ENCODE peak calls at places on chromosomes 3 and 15, in six cellular contexts. V is endothelial cell, P is ascending aorta, D is AG04449, U is glutamatergic neuron, E is mammary epithelial cell. J is an unnamed sample.

GRCh38 chr3:117059054-117059989 is 349.7 kb downstream of the TUSC7 start:
- DNase-seq in V (no peak), P (no peak), D (no peak), U (no peak), E (no peak), J (peak)

GRCh38 chr3:20346369-20346768 is 160.4 kb upstream of the SGO1 start:
- DNase-seq in V (no peak), P (no peak), D (no peak), U (no peak), E (no peak), J (no peak)

GRCh38 chr15:92142242-92143232 is 251.1 kb upstream of the ST8SIA2 start:
- DNase-seq in V (no peak), P (no peak), D (no peak), U (no peak), E (no peak), J (no peak)

GRCh38 chr3:183984337-183984736 is 33.3 kb downstream of the ABCC5 start:
- DNase-seq in V (no peak), P (no peak), D (no peak), U (no peak), E (no peak), J (no peak)

GRCh38 chr15:82805994-82806406 is at the start of gene FSD2:
- DNase-seq in V (no peak), P (no peak), D (no peak), U (no peak), E (no peak), J (peak)

GRCh38 chr15:64213646-64214045 is 50.8 kb upstream of the PPIB start:
- DNase-seq in V (no peak), P (no peak), D (no peak), U (no peak), E (peak), J (no peak)

GRCh38 chr3:43405888-43406636 is 119.7 kb downstream of the SNRK start:
- DNase-seq in V (no peak), P (no peak), D (peak), U (no peak), E (no peak), J (no peak)

GRCh38 chr15:77482570-77482969 is 61.9 kb downstream of the HMG20A start:
- DNase-seq in V (no peak), P (no peak), D (peak), U (no peak), E (no peak), J (no peak)

GRCh38 chr15:29770796-29771195 is 51.5 kb downstream of the TJP1 start:
- DNase-seq in V (no peak), P (no peak), D (no peak), U (no peak), E (peak), J (no peak)

GRCh38 chr3:180871901-180872300 is 40.6 kb upstream of the FXR1 start:
- DNase-seq in V (no peak), P (no peak), D (no peak), U (no peak), E (no peak), J (no peak)

GRCh38 chr15:96693990-96694517 is 363.6 kb downstream of the NR2F2 start:
- DNase-seq in V (no peak), P (no peak), D (no peak), U (no peak), E (peak), J (no peak)

GRCh38 chr3:51522273-51522981 is 16.1 kb upstream of the RAD54L2 start:
- DNase-seq in V (no peak), P (no peak), D (no peak), U (no peak), E (no peak), J (no peak)

GRCh38 chr15:35325374-35325941 is 220.5 kb downstream of the DPH6 start:
- DNase-seq in V (no peak), P (no peak), D (no peak), U (no peak), E (no peak), J (no peak)

GRCh38 chr3:136624894-136625815 is 127.0 kb downstream of the STAG1 start:
- DNase-seq in V (no peak), P (no peak), D (no peak), U (no peak), E (peak), J (no peak)

GRCh38 chr3:187291512-187292132 is at the start of gene MASP1:
- DNase-seq in V (no peak), P (no peak), D (no peak), U (peak), E (no peak), J (peak)

GRCh38 chr15:98803228-98804056 is 155.1 kb downstream of the IGF1R start:
- DNase-seq in V (no peak), P (no peak), D (no peak), U (no peak), E (peak), J (no peak)

GRCh38 chr15:77162872-77163633 is 92.1 kb upstream of the TSPAN3 start:
- DNase-seq in V (no peak), P (no peak), D (no peak), U (no peak), E (no peak), J (no peak)

GRCh38 chr3:11749486-11749885 is 97.2 kb downstream of the TAMM41 start:
- DNase-seq in V (no peak), P (no peak), D (no peak), U (no peak), E (no peak), J (no peak)

GRCh38 chr3:152259480-152259879 is 9.2 kb upstream of the MBNL1 start:
- DNase-seq in V (no peak), P (no peak), D (no peak), U (no peak), E (no peak), J (no peak)

GRCh38 chr3:183291511-183292031 is 38.5 kb downstream of the B3GNT5 start:
- DNase-seq in V (no peak), P (no peak), D (no peak), U (no peak), E (peak), J (no peak)

GRCh38 chr3:114554716-114555115 is 260.9 kb downstream of the TIGIT start:
- DNase-seq in V (no peak), P (no peak), D (peak), U (no peak), E (no peak), J (no peak)

GRCh38 chr15:78079296-78080087 is 2.0 kb upstream of the TBC1D2B start:
- DNase-seq in V (no peak), P (no peak), D (no peak), U (no peak), E (no peak), J (no peak)

GRCh38 chr15:85826756-85827515 is 32.2 kb upstream of the KLHL25 start:
- DNase-seq in V (no peak), P (no peak), D (no peak), U (no peak), E (peak), J (no peak)

GRCh38 chr3:156614642-156615511 is 59.5 kb upstream of the TIPARP start:
- DNase-seq in V (no peak), P (no peak), D (no peak), U (no peak), E (peak), J (no peak)

GRCh38 chr3:159929181-159929893 is 59.3 kb upstream of the IL12A start:
- DNase-seq in V (peak), P (no peak), D (peak), U (no peak), E (peak), J (no peak)

GRCh38 chr15:70722266-70723123 is 40.9 kb downstream of the UACA start:
- DNase-seq in V (no peak), P (no peak), D (no peak), U (no peak), E (no peak), J (no peak)

GRCh38 chr3:83011471-83011870 is 1250.0 kb upstream of the GBE1 start:
- DNase-seq in V (no peak), P (no peak), D (no peak), U (no peak), E (peak), J (no peak)

GRCh38 chr15:45320581-45320980 is 57.8 kb downstream of the GATM start:
- DNase-seq in V (no peak), P (no peak), D (no peak), U (no peak), E (peak), J (no peak)

GRCh38 chr3:50539887-50540286 is 27.7 kb downstream of the C3orf18 start:
- DNase-seq in V (no peak), P (no peak), D (no peak), U (no peak), E (peak), J (no peak)

GRCh38 chr3:128559486-128560225 is 66.7 kb upstream of the GATA2 start:
- DNase-seq in V (no peak), P (no peak), D (no peak), U (no peak), E (no peak), J (no peak)

GRCh38 chr15:62584301-62585235 is 419.5 kb upstream of the C2CD4B start:
- DNase-seq in V (no peak), P (no peak), D (no peak), U (no peak), E (no peak), J (no peak)

GRCh38 chr15:39248204-39248603 is 332.7 kb upstream of the THBS1 start:
- DNase-seq in V (no peak), P (no peak), D (no peak), U (no peak), E (peak), J (no peak)

GRCh38 chr15:46126581-46126980 is 491.8 kb downstream of the SQOR start:
- DNase-seq in V (no peak), P (no peak), D (no peak), U (no peak), E (peak), J (no peak)

GRCh38 chr3:127044996-127045395 is 62.1 kb downstream of the PLXNA1 start:
- DNase-seq in V (no peak), P (no peak), D (no peak), U (no peak), E (no peak), J (no peak)

GRCh38 chr3:111801697-111802655 is 57.1 kb upstream of the PHLDB2 start:
- DNase-seq in V (no peak), P (no peak), D (peak), U (no peak), E (peak), J (no peak)

GRCh38 chr3:45832691-45833090 is 9.2 kb downstream of the LZTFL1 start:
- DNase-seq in V (no peak), P (no peak), D (no peak), U (no peak), E (peak), J (no peak)
- TF ChIP-seq CTCF in V (no peak), P (no peak), D (peak), U (no peak), E (peak), J (peak)

GRCh38 chr3:100650651-100651611 is 41.5 kb downstream of the ADGRG7 start:
- DNase-seq in V (no peak), P (no peak), D (no peak), U (no peak), E (peak), J (no peak)
- TF ChIP-seq CTCF in V (no peak), P (no peak), D (no peak), U (no peak), E (peak), J (no peak)

GRCh38 chr3:15861163-15861562 is 63.4 kb upstream of the ANKRD28 start:
- DNase-seq in V (no peak), P (no peak), D (no peak), U (no peak), E (no peak), J (no peak)

GRCh38 chr3:15860014-15860934 is 62.5 kb upstream of the ANKRD28 start:
- DNase-seq in V (peak), P (peak), D (no peak), U (peak), E (peak), J (peak)

GRCh38 chr3:15859507-15860013 is 61.8 kb upstream of the ANKRD28 start:
- DNase-seq in V (peak), P (peak), D (peak), U (peak), E (peak), J (peak)

GRCh38 chr3:15858547-15859506 is 61.0 kb upstream of the ANKRD28 start:
- DNase-seq in V (peak), P (no peak), D (no peak), U (peak), E (peak), J (peak)
- TF ChIP-seq CTCF in V (no peak), P (no peak), D (no peak), U (no peak), E (peak), J (no peak)

GRCh38 chr15:100483370-100483769 is 45.4 kb downstream of the CERS3 start:
- DNase-seq in V (no peak), P (no peak), D (no peak), U (no peak), E (no peak), J (no peak)
- TF ChIP-seq CTCF in V (no peak), P (no peak), D (no peak), U (no peak), E (no peak), J (no peak)

GRCh38 chr3:191051037-191051436 is 148.0 kb upstream of the OSTN start:
- DNase-seq in V (no peak), P (no peak), D (no peak), U (no peak), E (peak), J (no peak)
- TF ChIP-seq CTCF in V (peak), P (no peak), D (peak), U (peak), E (peak), J (peak)

GRCh38 chr3:10473581-10474438 is 31.6 kb downstream of the ATP2B2 start:
- DNase-seq in V (no peak), P (no peak), D (no peak), U (no peak), E (no peak), J (no peak)

GRCh38 chr3:10472877-10473440 is 32.4 kb downstream of the ATP2B2 start:
- DNase-seq in V (no peak), P (no peak), D (no peak), U (no peak), E (no peak), J (no peak)

GRCh38 chr3:10474439-10474723 is 31.0 kb downstream of the ATP2B2 start:
- DNase-seq in V (no peak), P (no peak), D (no peak), U (no peak), E (no peak), J (no peak)

GRCh38 chr3:10475983-10476382 is 29.4 kb downstream of the ATP2B2 start:
- DNase-seq in V (no peak), P (no peak), D (no peak), U (no peak), E (no peak), J (no peak)

DNA sequence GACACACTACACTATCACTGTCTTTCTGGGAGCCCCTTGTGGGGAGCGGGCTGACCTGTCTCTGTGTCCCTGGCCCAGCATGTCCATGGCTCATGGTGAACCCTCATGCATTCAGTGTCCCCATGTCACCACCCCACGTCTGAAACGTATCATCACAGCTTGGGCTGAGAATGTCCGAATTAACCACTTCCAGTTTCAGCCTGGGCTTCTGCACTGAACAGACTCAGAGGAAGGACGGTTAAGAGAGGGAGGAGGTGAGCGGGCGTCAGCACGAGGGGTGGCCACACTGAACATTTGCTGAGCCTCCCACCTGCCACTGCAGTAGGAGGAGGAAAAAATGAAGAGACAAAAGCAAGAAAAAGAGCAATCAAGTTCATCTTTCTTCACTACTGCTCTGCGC is 30.5 kb downstream of the ATP2B2 start:
- DNase-seq in V (no peak), P (no peak), D (no peak), U (no peak), E (no peak), J (no peak)
- TF ChIP-seq CTCF in V (no peak), P (no peak), D (no peak), U (no peak), E (no peak), J (no peak)

GRCh38 chr3:195906865-195907729 is 1.3 kb downstream of the TNK2 start:
- DNase-seq in V (no peak), P (peak), D (no peak), U (no peak), E (peak), J (no peak)
- TF ChIP-seq CTCF in V (no peak), P (no peak), D (no peak), U (no peak), E (no peak), J (no peak)

GRCh38 chr3:172096881-172097420 is 57.6 kb downstream of the FNDC3B start:
- DNase-seq in V (no peak), P (no peak), D (no peak), U (no peak), E (peak), J (no peak)

GRCh38 chr3:172098698-172099494 is 59.5 kb downstream of the FNDC3B start:
- DNase-seq in V (peak), P (no peak), D (no peak), U (no peak), E (peak), J (no peak)

GRCh38 chr3:172099495-172099808 is 60.1 kb downstream of the FNDC3B start:
- DNase-seq in V (no peak), P (no peak), D (no peak), U (no peak), E (no peak), J (no peak)

GRCh38 chr3:172094621-172095557 is 55.5 kb downstream of the FNDC3B start:
- DNase-seq in V (no peak), P (no peak), D (no peak), U (no peak), E (no peak), J (no peak)

DNA sequence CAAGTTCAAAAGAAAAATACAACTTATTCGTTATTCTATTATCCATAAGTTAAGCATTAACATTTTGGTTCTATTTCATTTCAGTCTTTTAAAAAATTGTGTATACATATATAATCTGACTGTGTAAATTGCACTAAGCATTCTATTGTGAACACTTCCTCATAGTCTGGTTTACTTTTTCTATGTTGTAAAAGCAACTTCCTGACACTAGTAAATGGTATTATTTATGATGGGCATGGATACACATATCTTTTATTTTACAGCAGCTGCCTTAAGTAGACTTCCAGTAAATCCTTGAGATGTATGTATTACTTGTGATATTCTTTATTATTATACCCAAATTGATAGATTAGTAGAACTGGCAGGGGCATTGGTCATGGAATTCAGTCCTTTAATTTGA is 58.2 kb downstream of the FNDC3B start:
- DNase-seq in V (no peak), P (no peak), D (no peak), U (no peak), E (no peak), J (no peak)
- TF ChIP-seq CTCF in V (no peak), P (no peak), D (no peak), U (no peak), E (no peak), J (no peak)